ENCODE peak calls at places on chromosome 10, in four cellular contexts. X, M, E and Z are unnamed samples.

GRCh38 chr10:784759-785538 is 95.5 kb upstream of the DIP2C start:
- DNase-seq in M (no peak), X (no peak), E (peak), Z (peak)

GRCh38 chr10:6124666-6125065 is 35.8 kb downstream of the RBM17 start:
- DNase-seq in M (no peak), E (peak), X (no peak), Z (no peak)

GRCh38 chr10:49334993-49335972 is 36.3 kb downstream of the C10orf71 start:
- DNase-seq in X (no peak), M (peak), E (no peak), Z (no peak)

GRCh38 chr10:83983578-83984255 is 155.6 kb upstream of the GHITM start:
- DNase-seq in E (no peak), M (peak), X (no peak), Z (peak)

GRCh38 chr10:31580646-31581045 is 261.6 kb downstream of the ZEB1 start:
- DNase-seq in M (no peak), X (no peak), E (no peak), Z (no peak)

GRCh38 chr10:99709480-99710229 is 22.3 kb downstream of the COX15 start:
- DNase-seq in X (no peak), M (peak), E (no peak), Z (no peak)

GRCh38 chr10:31707578-31708411 is 220.8 kb downstream of the ARHGAP12 start:
- DNase-seq in X (no peak), E (peak), M (peak), Z (no peak)

GRCh38 chr10:69638642-69639041 is 8.6 kb downstream of the FAM241B start:
- DNase-seq in M (no peak), X (no peak), E (no peak), Z (no peak)

GRCh38 chr10:131453772-131454634 is 142.5 kb upstream of the TCERG1L start:
- DNase-seq in E (peak), M (peak), X (peak), Z (no peak)

GRCh38 chr10:124632064-124632531 is 112.1 kb downstream of the FAM53B start:
- DNase-seq in E (no peak), X (no peak), M (no peak), Z (no peak)

GRCh38 chr10:98038333-98038732 is 7.9 kb upstream of the CRTAC1 start:
- DNase-seq in E (no peak), X (no peak), M (no peak), Z (peak)

GRCh38 chr10:122461367-122461728 is at the start of gene HTRA1:
- DNase-seq in X (no peak), E (peak), M (no peak), Z (peak)

GRCh38 chr10:112915590-112916572 is 34.2 kb upstream of the TCF7L2 start:
- DNase-seq in M (no peak), X (no peak), E (no peak), Z (no peak)

GRCh38 chr10:127535802-127536515 is 13.2 kb upstream of the NPS start:
- DNase-seq in X (no peak), M (no peak), E (no peak), Z (no peak)

GRCh38 chr10:71974489-71975011 is 10.4 kb downstream of the CHST3 start:
- DNase-seq in M (peak), X (no peak), E (peak), Z (no peak)

GRCh38 chr10:23155166-23155565 is 36.9 kb upstream of the PTF1A start:
- DNase-seq in M (no peak), X (no peak), E (no peak), Z (no peak)

GRCh38 chr10:110566472-110567200 is 859 bp upstream of the SMC3 start:
- DNase-seq in X (no peak), M (no peak), E (no peak), Z (peak)

GRCh38 chr10:60433684-60434083 is 44.0 kb upstream of the ANK3 start:
- DNase-seq in E (no peak), M (no peak), X (no peak), Z (no peak)

GRCh38 chr10:125102821-125103220 is 57.5 kb downstream of the CTBP2 start:
- DNase-seq in X (no peak), E (no peak), M (no peak), Z (peak)

GRCh38 chr10:87767253-87767652 is 50.8 kb downstream of the ATAD1 start:
- DNase-seq in M (no peak), X (no peak), E (no peak), Z (no peak)

GRCh38 chr10:93352638-93353383 is 129.3 kb downstream of the MYOF start:
- DNase-seq in M (peak), X (no peak), E (no peak), Z (peak)

GRCh38 chr10:29266641-29267040 is 22.2 kb upstream of the LYZL1 start:
- DNase-seq in M (no peak), E (no peak), X (no peak), Z (no peak)